ENCODE peak calls at places on chromosomes 16 and 17, in ten cellular contexts. One of them, this sample, is unnamed. For H3K9me3, the result is how much of the 10 kb centered on the place peaks cover.

GRCh38 chr17:71085238-71086033 is 916.1 kb downstream of the KCNJ2 start:
- DNase-seq in PC-3: peak
- DNase-seq in heart right ventricle: no peak
- DNase-seq in transverse colon: peak
- DNase-seq in testis: peak
- DNase-seq in psoas muscle: no peak
- DNase-seq in adrenal gland: no peak
- DNase-seq in right atrium auricular region: no peak
- DNase-seq in Karpas-422: peak
- DNase-seq in heart left ventricle: no peak
- DNase-seq in this sample: peak

GRCh38 chr16:52569701-52570100 is 22.8 kb upstream of the TOX3 start:
- DNase-seq in PC-3: no peak
- DNase-seq in heart right ventricle: no peak
- DNase-seq in transverse colon: no peak
- DNase-seq in testis: no peak
- DNase-seq in psoas muscle: no peak
- DNase-seq in adrenal gland: no peak
- DNase-seq in right atrium auricular region: no peak
- DNase-seq in Karpas-422: no peak
- DNase-seq in heart left ventricle: no peak
- DNase-seq in this sample: no peak

GRCh38 chr16:66660422-66661209 is 35.9 kb downstream of the CMTM4 start:
- DNase-seq in PC-3: peak
- DNase-seq in heart right ventricle: peak
- DNase-seq in transverse colon: peak
- DNase-seq in testis: peak
- DNase-seq in psoas muscle: peak
- DNase-seq in adrenal gland: peak
- DNase-seq in right atrium auricular region: peak
- DNase-seq in Karpas-422: no peak
- DNase-seq in heart left ventricle: peak
- DNase-seq in this sample: peak

GRCh38 chr16:278863-279366 is 1.5 kb upstream of the ARHGDIG start:
- DNase-seq in PC-3: peak
- DNase-seq in heart right ventricle: peak
- DNase-seq in transverse colon: no peak
- DNase-seq in testis: no peak
- DNase-seq in psoas muscle: no peak
- DNase-seq in adrenal gland: no peak
- DNase-seq in right atrium auricular region: no peak
- DNase-seq in Karpas-422: peak
- DNase-seq in heart left ventricle: peak
- DNase-seq in this sample: peak

GRCh38 chr17:36611345-36612072 is 10.1 kb downstream of the MRM1 start:
- DNase-seq in PC-3: no peak
- DNase-seq in heart right ventricle: no peak
- DNase-seq in transverse colon: no peak
- DNase-seq in testis: no peak
- DNase-seq in psoas muscle: no peak
- DNase-seq in adrenal gland: peak
- DNase-seq in right atrium auricular region: no peak
- DNase-seq in Karpas-422: no peak
- DNase-seq in heart left ventricle: no peak
- DNase-seq in this sample: no peak

GRCh38 chr17:77570565-77570898 is 388.0 kb upstream of the TNRC6C start:
- DNase-seq in PC-3: no peak
- DNase-seq in heart right ventricle: no peak
- DNase-seq in transverse colon: no peak
- DNase-seq in testis: no peak
- DNase-seq in psoas muscle: no peak
- DNase-seq in adrenal gland: no peak
- DNase-seq in right atrium auricular region: no peak
- DNase-seq in Karpas-422: no peak
- DNase-seq in heart left ventricle: no peak
- DNase-seq in this sample: no peak

GRCh38 chr16:87808108-87808507 is 42.3 kb upstream of the KLHDC4 start:
- DNase-seq in PC-3: no peak
- DNase-seq in heart right ventricle: no peak
- DNase-seq in transverse colon: no peak
- DNase-seq in testis: no peak
- DNase-seq in psoas muscle: no peak
- DNase-seq in adrenal gland: no peak
- DNase-seq in right atrium auricular region: no peak
- DNase-seq in Karpas-422: peak
- DNase-seq in heart left ventricle: no peak
- DNase-seq in this sample: no peak

GRCh38 chr17:66829386-66829864 is 5.5 kb upstream of the CACNG5 start:
- DNase-seq in PC-3: peak
- DNase-seq in heart right ventricle: peak
- DNase-seq in transverse colon: peak
- DNase-seq in testis: peak
- DNase-seq in psoas muscle: peak
- DNase-seq in adrenal gland: peak
- DNase-seq in right atrium auricular region: no peak
- DNase-seq in Karpas-422: no peak
- DNase-seq in heart left ventricle: no peak
- DNase-seq in this sample: peak

GRCh38 chr16:85530370-85530739 is 82.8 kb upstream of the GSE1 start:
- DNase-seq in PC-3: no peak
- DNase-seq in heart right ventricle: no peak
- DNase-seq in transverse colon: no peak
- DNase-seq in testis: no peak
- DNase-seq in psoas muscle: no peak
- DNase-seq in adrenal gland: no peak
- DNase-seq in right atrium auricular region: no peak
- DNase-seq in Karpas-422: no peak
- DNase-seq in heart left ventricle: no peak
- DNase-seq in this sample: no peak

GRCh38 chr16:85527767-85528297 is 85.3 kb upstream of the GSE1 start:
- DNase-seq in PC-3: no peak
- DNase-seq in heart right ventricle: no peak
- DNase-seq in transverse colon: no peak
- DNase-seq in testis: no peak
- DNase-seq in psoas muscle: no peak
- DNase-seq in adrenal gland: no peak
- DNase-seq in right atrium auricular region: no peak
- DNase-seq in Karpas-422: no peak
- DNase-seq in heart left ventricle: no peak
- DNase-seq in this sample: no peak

GRCh38 chr16:85528528-85529387 is 84.4 kb upstream of the GSE1 start:
- DNase-seq in PC-3: no peak
- DNase-seq in heart right ventricle: no peak
- DNase-seq in transverse colon: no peak
- DNase-seq in testis: no peak
- DNase-seq in psoas muscle: no peak
- DNase-seq in adrenal gland: no peak
- DNase-seq in right atrium auricular region: no peak
- DNase-seq in Karpas-422: no peak
- DNase-seq in heart left ventricle: no peak
- DNase-seq in this sample: no peak

GRCh38 chr16:85531516-85531915 is 81.6 kb upstream of the GSE1 start:
- DNase-seq in PC-3: no peak
- DNase-seq in heart right ventricle: peak
- DNase-seq in transverse colon: no peak
- DNase-seq in testis: no peak
- DNase-seq in psoas muscle: no peak
- DNase-seq in adrenal gland: no peak
- DNase-seq in right atrium auricular region: no peak
- DNase-seq in Karpas-422: no peak
- DNase-seq in heart left ventricle: peak
- DNase-seq in this sample: no peak

DNA sequence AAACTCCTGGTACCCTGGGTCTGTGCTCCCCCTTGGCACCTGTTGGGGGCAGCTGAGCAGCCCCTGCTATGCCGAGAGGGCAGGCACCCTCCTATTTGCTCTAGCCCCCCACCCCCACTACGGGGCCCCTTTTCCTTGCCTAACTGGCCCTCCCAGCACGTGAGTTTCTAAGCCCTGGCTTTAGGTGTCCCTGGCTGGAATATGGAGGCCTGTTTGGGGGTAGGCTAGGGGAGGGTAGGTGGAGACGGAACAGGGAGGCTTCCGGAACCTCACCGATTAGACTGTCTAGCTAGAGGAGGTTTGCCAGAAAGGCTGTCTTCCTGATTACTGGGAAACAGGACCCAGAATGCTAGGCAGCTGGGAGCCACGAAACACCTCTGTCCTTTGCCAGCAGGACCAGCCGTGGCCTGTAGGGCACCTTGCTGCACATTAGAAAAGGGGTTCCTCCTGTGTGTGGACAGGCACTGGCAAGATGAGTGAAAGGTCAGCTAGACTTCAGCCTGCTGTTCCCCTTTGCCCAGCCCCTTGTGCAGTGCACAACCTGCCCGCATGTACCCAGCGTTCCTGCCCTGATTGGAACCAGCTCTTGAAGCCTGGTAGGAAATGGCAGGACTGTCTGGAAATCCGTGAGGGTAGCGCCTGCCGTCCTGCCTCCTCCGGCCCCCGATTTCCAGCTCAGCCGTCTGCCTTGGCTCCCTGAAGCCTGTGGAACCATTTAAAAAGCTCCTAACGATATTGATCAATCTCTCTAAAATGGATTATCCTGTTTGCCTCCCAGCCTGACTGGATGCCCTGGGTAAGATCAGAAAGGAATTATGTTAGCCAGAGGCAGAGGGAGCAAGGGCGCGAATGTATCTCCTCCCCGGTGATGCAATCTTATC is 83.4 kb upstream of the GSE1 start:
- DNase-seq in PC-3: no peak
- DNase-seq in heart right ventricle: peak
- DNase-seq in transverse colon: no peak
- DNase-seq in testis: no peak
- DNase-seq in psoas muscle: no peak
- DNase-seq in adrenal gland: no peak
- DNase-seq in right atrium auricular region: no peak
- DNase-seq in Karpas-422: no peak
- DNase-seq in heart left ventricle: no peak
- DNase-seq in this sample: no peak
- H3K9me3 ChIP-seq in PC-3: under half
- H3K9me3 ChIP-seq in heart right ventricle: under half
- H3K9me3 ChIP-seq in transverse colon: under half
- H3K9me3 ChIP-seq in testis: under half
- H3K9me3 ChIP-seq in psoas muscle: under half
- H3K9me3 ChIP-seq in adrenal gland: under half
- H3K9me3 ChIP-seq in right atrium auricular region: under half
- H3K9me3 ChIP-seq in Karpas-422: under half
- H3K9me3 ChIP-seq in heart left ventricle: under half
- H3K9me3 ChIP-seq in this sample: under half

GRCh38 chr16:2499454-2499853 is 14.3 kb upstream of the ATP6V0C start:
- DNase-seq in PC-3: no peak
- DNase-seq in heart right ventricle: no peak
- DNase-seq in transverse colon: no peak
- DNase-seq in testis: no peak
- DNase-seq in psoas muscle: no peak
- DNase-seq in adrenal gland: no peak
- DNase-seq in right atrium auricular region: no peak
- DNase-seq in Karpas-422: no peak
- DNase-seq in heart left ventricle: no peak
- DNase-seq in this sample: no peak

GRCh38 chr16:2499890-2500633 is 13.7 kb upstream of the ATP6V0C start:
- DNase-seq in PC-3: no peak
- DNase-seq in heart right ventricle: no peak
- DNase-seq in transverse colon: no peak
- DNase-seq in testis: no peak
- DNase-seq in psoas muscle: no peak
- DNase-seq in adrenal gland: no peak
- DNase-seq in right atrium auricular region: no peak
- DNase-seq in Karpas-422: no peak
- DNase-seq in heart left ventricle: no peak
- DNase-seq in this sample: no peak

GRCh38 chr16:2501938-2502900 is 11.5 kb upstream of the ATP6V0C start:
- DNase-seq in PC-3: no peak
- DNase-seq in heart right ventricle: no peak
- DNase-seq in transverse colon: no peak
- DNase-seq in testis: no peak
- DNase-seq in psoas muscle: no peak
- DNase-seq in adrenal gland: no peak
- DNase-seq in right atrium auricular region: no peak
- DNase-seq in Karpas-422: no peak
- DNase-seq in heart left ventricle: no peak
- DNase-seq in this sample: no peak

GRCh38 chr16:2500634-2500936 is 13.2 kb upstream of the ATP6V0C start:
- DNase-seq in PC-3: no peak
- DNase-seq in heart right ventricle: no peak
- DNase-seq in transverse colon: no peak
- DNase-seq in testis: no peak
- DNase-seq in psoas muscle: no peak
- DNase-seq in adrenal gland: no peak
- DNase-seq in right atrium auricular region: no peak
- DNase-seq in Karpas-422: no peak
- DNase-seq in heart left ventricle: no peak
- DNase-seq in this sample: no peak

DNA sequence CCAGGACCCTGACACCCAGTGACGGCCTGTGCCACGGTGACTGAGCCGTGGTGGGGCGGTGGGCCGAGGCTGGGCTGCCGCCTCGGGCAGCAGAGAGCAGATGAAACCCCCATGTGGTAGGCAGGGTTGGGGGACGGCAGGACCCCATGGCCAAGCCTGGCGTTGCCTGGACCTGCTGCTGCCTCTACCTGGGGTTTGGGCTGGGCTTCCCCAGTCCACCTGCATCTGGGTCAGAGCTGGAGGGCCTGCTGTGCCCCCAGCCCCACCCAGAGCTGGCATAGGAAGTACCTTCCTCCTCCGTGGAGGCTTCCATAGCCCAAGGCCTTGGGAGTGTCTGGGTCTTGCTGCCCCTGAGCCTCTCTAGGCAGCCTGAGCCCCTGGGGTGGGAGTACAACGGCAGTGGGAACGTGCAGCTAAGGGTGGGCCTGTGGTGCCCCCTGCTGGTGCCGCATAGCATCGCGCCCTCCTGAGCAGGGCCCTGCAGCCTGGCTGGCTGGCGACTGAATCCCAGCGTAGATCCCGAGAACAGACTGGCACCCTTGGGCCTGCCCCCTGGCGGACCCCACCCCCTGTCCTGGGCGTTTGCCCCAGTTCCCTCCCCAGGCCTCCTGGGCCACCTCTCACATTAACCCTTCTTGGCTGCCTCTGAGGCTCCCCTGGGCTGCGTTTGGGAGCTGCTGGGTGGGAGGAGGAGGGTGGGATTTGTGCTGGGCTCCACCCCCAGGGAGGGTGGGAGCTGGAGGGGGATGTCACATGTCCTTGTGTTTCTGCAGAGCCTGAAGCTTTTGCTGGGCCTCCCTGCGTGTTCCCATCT is 12.6 kb upstream of the ATP6V0C start:
- DNase-seq in PC-3: peak
- DNase-seq in heart right ventricle: peak
- DNase-seq in transverse colon: peak
- DNase-seq in testis: peak
- DNase-seq in psoas muscle: peak
- DNase-seq in adrenal gland: peak
- DNase-seq in right atrium auricular region: peak
- DNase-seq in Karpas-422: peak
- DNase-seq in heart left ventricle: peak
- DNase-seq in this sample: peak
- H3K9me3 ChIP-seq in PC-3: under half
- H3K9me3 ChIP-seq in heart right ventricle: under half
- H3K9me3 ChIP-seq in transverse colon: under half
- H3K9me3 ChIP-seq in testis: under half
- H3K9me3 ChIP-seq in psoas muscle: under half
- H3K9me3 ChIP-seq in adrenal gland: under half
- H3K9me3 ChIP-seq in right atrium auricular region: under half
- H3K9me3 ChIP-seq in Karpas-422: under half
- H3K9me3 ChIP-seq in heart left ventricle: under half
- H3K9me3 ChIP-seq in this sample: under half

DNA sequence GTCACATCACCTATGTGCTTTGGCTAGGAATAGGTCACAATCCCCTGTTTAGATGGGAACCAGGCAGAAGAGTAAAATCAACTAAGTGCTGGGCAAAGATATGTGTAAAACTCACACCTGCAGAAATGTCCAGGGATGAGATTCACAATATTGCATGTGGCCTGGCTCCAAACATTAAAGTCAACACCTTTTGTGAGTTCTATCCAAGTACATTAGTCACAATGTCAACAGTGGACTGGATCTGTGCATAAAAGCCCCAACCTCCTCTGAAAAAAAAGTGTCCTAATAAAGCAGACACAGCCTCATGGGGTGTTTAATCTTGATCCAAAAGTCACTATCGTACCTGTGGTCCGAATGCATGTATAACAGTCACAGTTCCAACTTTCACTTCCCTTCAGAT is 1990.3 kb downstream of the TP53TG3F start:
- DNase-seq in PC-3: no peak
- DNase-seq in heart right ventricle: no peak
- DNase-seq in transverse colon: no peak
- DNase-seq in testis: no peak
- DNase-seq in psoas muscle: no peak
- DNase-seq in adrenal gland: no peak
- DNase-seq in right atrium auricular region: no peak
- DNase-seq in Karpas-422: no peak
- DNase-seq in heart left ventricle: no peak
- DNase-seq in this sample: no peak
- H3K9me3 ChIP-seq in PC-3: under half
- H3K9me3 ChIP-seq in heart right ventricle: under half
- H3K9me3 ChIP-seq in transverse colon: under half
- H3K9me3 ChIP-seq in testis: under half
- H3K9me3 ChIP-seq in psoas muscle: under half
- H3K9me3 ChIP-seq in adrenal gland: under half
- H3K9me3 ChIP-seq in right atrium auricular region: under half
- H3K9me3 ChIP-seq in Karpas-422: under half
- H3K9me3 ChIP-seq in heart left ventricle: under half
- H3K9me3 ChIP-seq in this sample: under half

GRCh38 chr16:84703671-84704070 is 3.9 kb downstream of the USP10 start:
- DNase-seq in PC-3: no peak
- DNase-seq in heart right ventricle: no peak
- DNase-seq in transverse colon: no peak
- DNase-seq in testis: no peak
- DNase-seq in psoas muscle: no peak
- DNase-seq in adrenal gland: no peak
- DNase-seq in right atrium auricular region: no peak
- DNase-seq in Karpas-422: no peak
- DNase-seq in heart left ventricle: no peak
- DNase-seq in this sample: no peak
- H3K9me3 ChIP-seq in PC-3: under half
- H3K9me3 ChIP-seq in heart right ventricle: under half
- H3K9me3 ChIP-seq in transverse colon: under half
- H3K9me3 ChIP-seq in testis: under half
- H3K9me3 ChIP-seq in psoas muscle: under half
- H3K9me3 ChIP-seq in adrenal gland: under half
- H3K9me3 ChIP-seq in right atrium auricular region: under half
- H3K9me3 ChIP-seq in Karpas-422: under half
- H3K9me3 ChIP-seq in heart left ventricle: under half
- H3K9me3 ChIP-seq in this sample: under half

This sample was measured in thyroid gland.